ENCODE peak calls at places on chromosomes 12 and 14, in four cellular contexts. W is GM12878, K is WTC11, X is HepG2. T is an unnamed sample.

GRCh38 chr12:100295764-100296555 is 29.0 kb downstream of the SCYL2 start:
- DNase-seq in W (no peak), K (no peak), X (no peak), T (no peak)

GRCh38 chr12:52042706-52043385 is 8.4 kb upstream of the NR4A1 start:
- DNase-seq in W (no peak), K (no peak), X (no peak), T (no peak)

GRCh38 chr12:21780786-21781185 is 6.3 kb upstream of the KCNJ8 start:
- DNase-seq in W (no peak), X (no peak), K (no peak), T (no peak)

GRCh38 chr12:130602251-130602650 is 113.8 kb downstream of the RIMBP2 start:
- DNase-seq in W (no peak), X (no peak), K (no peak), T (no peak)

GRCh38 chr14:104349950-104350349 is 211.6 kb downstream of the KIF26A start:
- DNase-seq in K (no peak), X (no peak), W (no peak), T (no peak)

GRCh38 chr12:44021471-44021971 is 185.6 kb downstream of the TMEM117 start:
- DNase-seq in X (no peak), K (no peak), W (peak; percentile 40), T (no peak)

GRCh38 chr12:100860611-100861010 is 66.0 kb downstream of the ANO4 start:
- DNase-seq in X (no peak), K (no peak), W (no peak), T (no peak)

GRCh38 chr12:123973552-123974341 is 732 bp downstream of the ZNF664 start:
- DNase-seq in K (peak; percentile 58), W (no peak), X (peak; percentile 21), T (peak; percentile 66)

GRCh38 chr14:99729991-99730875 is 46.1 kb downstream of the CYP46A1 start:
- DNase-seq in W (no peak), K (peak; percentile 93), X (peak; percentile 93), T (peak; percentile 57)

GRCh38 chr12:91620949-91621348 is 438.3 kb upstream of the DCN start:
- DNase-seq in X (no peak), W (no peak), K (no peak), T (peak; percentile 22)

GRCh38 chr14:98695809-98696208 is 576.2 kb downstream of the BCL11B start:
- DNase-seq in W (no peak), K (no peak), X (no peak), T (no peak)

GRCh38 chr12:5456906-5457305 is 25.0 kb downstream of the NTF3 start:
- DNase-seq in K (no peak), W (no peak), X (no peak), T (no peak)

GRCh38 chr12:6548556-6549378 is 7.1 kb downstream of the IFFO1 start:
- DNase-seq in K (no peak), X (no peak), W (no peak), T (no peak)

GRCh38 chr12:15532364-15532977 is 210.2 kb downstream of the PTPRO start:
- DNase-seq in W (peak; percentile 36), X (peak; percentile 55), K (peak; percentile 51), T (peak; percentile 4)

GRCh38 chr14:104537613-104537988 is 42.0 kb upstream of the C14orf180 start:
- DNase-seq in K (no peak), W (no peak), X (no peak), T (no peak)

GRCh38 chr12:71439613-71440392 is at the start of gene LGR5:
- DNase-seq in W (no peak), K (peak; percentile 63), X (peak; percentile 85), T (no peak)

GRCh38 chr12:47549258-47549657 is 156.6 kb downstream of the RPAP3 start:
- DNase-seq in W (no peak), X (no peak), K (no peak), T (peak; percentile 5)

GRCh38 chr14:103483600-103483999 is 39.0 kb downstream of the CKB start:
- DNase-seq in K (no peak), X (no peak), W (no peak), T (no peak)

GRCh38 chr12:67414011-67414715 is 145.0 kb downstream of the CAND1 start:
- DNase-seq in W (no peak), K (no peak), X (no peak), T (no peak)

GRCh38 chr12:75766263-75767160 is 255.1 kb upstream of the KRR1 start:
- DNase-seq in K (no peak), X (peak; percentile 97), W (no peak), T (no peak)

GRCh38 chr14:51176819-51177218 is 63.2 kb upstream of the TMX1 start:
- DNase-seq in K (no peak), X (no peak), W (no peak), T (no peak)

GRCh38 chr12:126636798-126637197 is 1571.6 kb downstream of the AACS start:
- DNase-seq in K (no peak), W (no peak), X (no peak), T (no peak)

GRCh38 chr12:79451988-79452387 is 238.8 kb downstream of the PAWR start:
- DNase-seq in K (no peak), X (peak; percentile 31), W (no peak), T (no peak)

GRCh38 chr14:103863245-103863644 is 15.9 kb upstream of the PPP1R13B start:
- DNase-seq in W (no peak), K (no peak), X (no peak), T (no peak)

GRCh38 chr12:49108958-49109404 is 1.7 kb downstream of the LMBR1L start:
- DNase-seq in K (no peak), W (no peak), X (peak; percentile 23), T (no peak)

GRCh38 chr12:56759270-56759908 is 3.7 kb upstream of the HSD17B6 start:
- DNase-seq in K (no peak), X (peak; percentile 95), W (no peak), T (no peak)

GRCh38 chr12:56763753-56764657 is 881 bp downstream of the HSD17B6 start:
- DNase-seq in W (no peak), K (no peak), X (no peak), T (no peak)

GRCh38 chr12:56753566-56753965 is 1.4 kb upstream of the PRIM1 start:
- DNase-seq in X (no peak), K (no peak), W (no peak), T (peak; percentile 73)

GRCh38 chr12:56760460-56760859 is 2.7 kb upstream of the HSD17B6 start:
- DNase-seq in W (no peak), K (no peak), X (no peak), T (no peak)

DNA sequence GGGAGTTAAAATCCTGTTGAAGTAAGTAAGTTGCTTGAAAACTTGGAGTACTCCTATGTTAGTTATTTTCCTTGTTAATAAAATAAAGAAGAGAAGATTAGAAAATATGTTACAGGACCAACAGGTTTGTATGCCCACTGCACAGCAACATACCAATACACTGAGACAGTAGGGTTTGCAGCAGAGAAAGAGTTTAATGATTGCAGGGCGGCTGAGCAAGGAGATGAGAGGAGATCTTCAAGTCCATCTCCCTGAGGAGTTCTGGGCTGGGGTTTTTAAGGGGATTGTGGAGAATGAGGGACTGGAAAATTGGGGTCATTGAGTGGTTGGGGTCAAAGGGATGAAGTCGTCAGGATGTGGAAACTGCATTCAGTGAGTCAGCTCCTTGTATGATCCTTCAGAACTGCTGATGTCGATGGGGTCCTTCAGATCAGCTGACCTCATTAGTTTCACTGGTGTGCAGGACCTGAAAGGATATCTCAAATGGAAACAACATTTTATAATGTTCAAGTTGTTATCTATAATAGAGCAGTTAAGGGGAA is 4.3 kb upstream of the HSD17B6 start:
- DNase-seq in W (no peak), K (no peak), X (no peak), T (no peak)
- TF ChIP-seq CBFB in W (no peak), K (no peak), X (no peak), T (no peak)

GRCh38 chr12:111842556-111843396 is 748 bp downstream of the MAPKAPK5 start:
- DNase-seq in X (peak; percentile 18), K (peak; percentile 18), W (no peak), T (peak; percentile 52)
- TF ChIP-seq CBFB in X (no peak), K (no peak), W (no peak), T (no peak)

GRCh38 chr12:111788178-111788654 is 21.5 kb downstream of the ALDH2 start:
- DNase-seq in X (no peak), K (peak; percentile 26), W (no peak), T (no peak)
- TF ChIP-seq CBFB in X (no peak), K (no peak), W (no peak), T (no peak)

GRCh38 chr12:32344047-32344446 is 55.3 kb upstream of the FGD4 start:
- DNase-seq in X (no peak), K (peak; percentile 29), W (no peak), T (no peak)
- TF ChIP-seq CBFB in X (no peak), K (no peak), W (no peak), T (no peak)

GRCh38 chr14:96592591-96593388 is 90.6 kb downstream of the PAPOLA start:
- DNase-seq in X (peak; percentile 10), W (no peak), K (peak; percentile 80), T (peak; percentile 89)
- TF ChIP-seq CBFB in X (no peak), W (no peak), K (peak; percentile 34), T (no peak)

DNA sequence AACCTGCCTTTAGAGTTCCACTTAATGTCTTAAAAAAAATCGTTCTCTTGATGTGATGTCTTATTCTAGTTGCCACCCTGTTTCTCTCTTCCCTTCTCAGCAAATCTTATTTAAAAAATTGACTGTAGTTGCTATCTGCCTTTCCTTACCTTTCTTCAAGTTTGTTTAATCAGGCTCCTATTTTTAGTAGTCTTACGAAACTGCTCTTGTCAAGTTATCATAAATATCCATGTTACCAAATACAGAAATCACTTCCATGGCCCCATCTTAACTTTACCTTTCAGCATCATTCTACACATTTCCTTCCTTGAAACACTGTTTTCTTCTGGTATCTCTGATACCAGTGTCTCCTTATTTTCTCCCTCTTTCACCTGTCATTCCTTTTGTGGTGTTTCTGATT is 227.3 kb downstream of the ERC1 start:
- DNase-seq in K (no peak), W (no peak), X (no peak), T (no peak)
- TF ChIP-seq CBFB in K (no peak), W (no peak), X (no peak), T (no peak)

GRCh38 chr12:12592930-12593329 is 18.7 kb upstream of the CREBL2 start:
- DNase-seq in X (peak; percentile 56), W (no peak), K (no peak), T (no peak)
- TF ChIP-seq CBFB in X (no peak), W (no peak), K (no peak), T (no peak)

T was measured in K562.